ENCODE peak calls at places on chromosome 14, in five cellular contexts. T is GM23248; F is endothelial cell; I is HTR-8/SVneo; Z is activated CD4-positive, alpha-beta T cell treated with anti-CD3 and anti-CD28 coated beads, Interleukin-2, amount 10 ng/mL, durations not matched to agents 7 days and 5 days. S is an unnamed sample.

GRCh38 chr14:99983251-99984012 is 81.8 kb upstream of the EVL start:
- DNase-seq in Z (no peak), F (no peak), T (no peak), I (no peak), S (no peak)

GRCh38 chr14:60621386-60621785 is 27.9 kb downstream of the SIX1 start:
- DNase-seq in I (no peak), F (no peak), Z (no peak), T (no peak), S (no peak)

GRCh38 chr14:58772061-58772604 is 134.4 kb downstream of the DACT1 start:
- DNase-seq in F (no peak), Z (no peak), T (no peak), I (no peak), S (no peak)

GRCh38 chr14:96938946-96939345 is 141.8 kb downstream of the VRK1 start:
- DNase-seq in T (peak; percentile 4), F (peak; percentile 28), Z (no peak), I (no peak), S (no peak)

GRCh38 chr14:68444449-68445168 is 348.3 kb downstream of the ZFP36L1 start:
- DNase-seq in F (no peak), I (no peak), Z (no peak), T (peak; percentile 59), S (peak; percentile 73)

GRCh38 chr14:93717222-93717967 is 70.9 kb downstream of the PRIMA1 start:
- DNase-seq in I (no peak), F (no peak), T (no peak), Z (no peak), S (no peak)

GRCh38 chr14:68293404-68293803 is 473.8 kb downstream of the RAD51B start:
- DNase-seq in T (no peak), Z (no peak), I (no peak), F (no peak), S (no peak)

GRCh38 chr14:99146991-99147740 is 124.8 kb downstream of the BCL11B start:
- DNase-seq in T (no peak), F (no peak), Z (no peak), I (no peak), S (no peak)

GRCh38 chr14:66443158-66443695 is 42.9 kb upstream of the CCDC196 start:
- DNase-seq in I (no peak), T (peak; percentile 1), Z (no peak), F (no peak), S (no peak)

GRCh38 chr14:79468491-79468890 is 742.8 kb downstream of the DIO2 start:
- DNase-seq in Z (no peak), I (no peak), T (no peak), F (no peak), S (no peak)

GRCh38 chr14:24058260-24058950 is 6.6 kb downstream of the CARMIL3 start:
- DNase-seq in I (peak; percentile 67), Z (peak; percentile 70), T (peak; percentile 86), F (peak; percentile 86), S (peak; percentile 18)

GRCh38 chr14:58227096-58227819 is 17.4 kb upstream of the PSMA3 start:
- DNase-seq in T (no peak), I (no peak), F (no peak), Z (no peak), S (no peak)

GRCh38 chr14:54420478-54421116 is 20.6 kb downstream of the CNIH1 start:
- DNase-seq in T (peak; percentile 74), F (peak; percentile 55), I (peak; percentile 76), Z (no peak), S (peak; percentile 23)

GRCh38 chr14:54348923-54349615 is 47.7 kb upstream of the CDKN3 start:
- DNase-seq in F (no peak), Z (no peak), I (no peak), T (peak; percentile 84), S (no peak)

GRCh38 chr14:75627406-75627805 is 33.3 kb downstream of the ERG28 start:
- DNase-seq in T (no peak), I (no peak), F (no peak), Z (no peak), S (no peak)

GRCh38 chr14:75339059-75339458 is 60.4 kb downstream of the FOS start:
- DNase-seq in F (no peak), Z (no peak), I (no peak), T (peak; percentile 85), S (no peak)